ENCODE peak calls at places on chromosomes 16 and 17, in six cellular contexts. G, T, K, S, J and C are unnamed samples.

GRCh38 chr17:37043201-37043600 is 94.4 kb downstream of the AATF start:
- DNase-seq in G (no peak), T (no peak), K (no peak), S (peak; percentile 40), J (no peak), C (no peak)

GRCh38 chr16:65278874-65279273 is 157.0 kb upstream of the CDH11 start:
- DNase-seq in G (no peak), T (no peak), K (no peak), S (no peak), J (no peak), C (no peak)

GRCh38 chr16:85376292-85377095 is 236.6 kb upstream of the GSE1 start:
- DNase-seq in G (no peak), T (peak; percentile 79), K (no peak), S (no peak), J (no peak), C (peak; percentile 69)

GRCh38 chr17:75897076-75898019 is 597 bp upstream of the TRIM65 start:
- DNase-seq in G (no peak), T (no peak), K (peak; percentile 56), S (no peak), J (no peak), C (no peak)

GRCh38 chr17:7218774-7219173 is 862 bp downstream of the DLG4 start:
- DNase-seq in G (no peak), T (no peak), K (no peak), S (no peak), J (no peak), C (no peak)

GRCh38 chr16:24151482-24151939 is 104.6 kb upstream of the CACNG3 start:
- DNase-seq in G (no peak), T (no peak), K (no peak), S (peak; percentile 0), J (no peak), C (no peak)

GRCh38 chr17:21161498-21162393 is 35.0 kb downstream of the DHRS7B start:
- DNase-seq in G (no peak), T (no peak), K (no peak), S (peak; percentile 69), J (no peak), C (no peak)

GRCh38 chr16:4415538-4416199 is 727 bp downstream of the CORO7 start:
- DNase-seq in G (peak; percentile 50), T (no peak), K (no peak), S (no peak), J (peak; percentile 46), C (peak; percentile 63)

GRCh38 chr16:50624449-50624782 is 56.7 kb downstream of the SNX20 start:
- DNase-seq in G (no peak), T (no peak), K (no peak), S (no peak), J (no peak), C (no peak)

DNA sequence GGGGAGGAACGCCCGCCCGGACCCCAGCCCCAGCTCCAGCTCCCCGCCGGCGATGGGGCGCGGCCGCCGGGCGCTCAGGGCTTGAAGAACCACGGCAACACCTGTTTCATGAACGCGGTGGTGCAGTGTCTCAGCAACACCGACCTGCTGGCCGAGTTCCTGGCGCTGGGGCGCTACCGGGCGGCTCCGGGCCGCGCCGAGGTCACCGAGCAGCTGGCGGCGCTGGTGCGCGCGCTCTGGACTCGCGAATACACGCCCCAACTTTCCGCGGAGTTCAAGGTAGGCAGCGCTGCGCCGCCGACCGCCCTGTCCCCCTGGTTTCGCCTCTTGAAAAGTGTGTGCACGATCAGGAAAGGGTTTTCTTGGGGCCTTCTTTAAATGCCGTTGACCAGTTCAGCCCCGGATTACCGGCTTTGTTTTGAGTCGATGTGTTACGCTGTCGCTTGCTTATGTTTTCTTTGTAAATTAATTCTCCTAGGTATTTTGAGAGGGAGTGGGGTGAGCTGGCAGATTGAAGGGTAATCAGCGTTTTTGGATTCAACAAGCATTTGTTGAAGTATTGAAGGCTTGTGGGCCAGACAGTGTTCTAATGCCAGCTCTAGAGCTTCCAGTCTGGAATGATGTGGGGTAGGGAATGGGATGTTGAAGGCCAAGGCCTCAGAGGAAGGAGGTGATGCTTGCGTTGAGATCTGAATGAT is 690 bp downstream of the USP43 start:
- DNase-seq in G (peak; percentile 71), T (no peak), K (no peak), S (no peak), J (peak; percentile 77), C (peak; percentile 24)
- TF ChIP-seq CTCF in G (peak; percentile 30), T (no peak), K (no peak), S (no peak), J (no peak), C (no peak)

DNA sequence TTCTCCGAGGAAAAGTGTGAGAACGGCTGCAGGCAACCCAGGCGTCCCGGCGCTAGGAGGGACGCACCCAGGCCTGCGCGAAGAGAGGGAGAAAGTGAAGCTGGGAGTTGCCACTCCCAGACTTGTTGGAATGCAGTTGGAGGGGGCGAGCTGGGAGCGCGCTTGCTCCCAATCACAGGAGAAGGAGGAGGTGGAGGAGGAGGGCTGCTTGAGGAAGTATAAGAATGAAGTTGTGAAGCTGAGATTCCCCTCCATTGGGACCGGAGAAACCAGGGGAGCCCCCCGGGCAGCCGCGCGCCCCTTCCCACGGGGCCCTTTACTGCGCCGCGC is at the start of gene ERBB2:
- DNase-seq in G (peak; percentile 79), T (peak; percentile 90), K (peak; percentile 72), S (peak; percentile 73), J (peak; percentile 66), C (peak; percentile 68)
- H3K4me3 ChIP-seq in G (peak within 1 kb of the TSS; percentile 84), T (peak within 1 kb of the TSS; percentile 84), K (peak within 1 kb of the TSS; percentile 86), S (peak within 1 kb of the TSS; percentile 90), J (peak within 1 kb of the TSS; percentile 71), C (peak within 1 kb of the TSS; percentile 97)

GRCh38 chr17:29867643-29868181 is 62.3 kb downstream of the SSH2 start:
- DNase-seq in G (no peak), T (no peak), K (no peak), S (no peak), J (no peak), C (no peak)

GRCh38 chr17:29873476-29873875 is 56.6 kb downstream of the SSH2 start:
- DNase-seq in G (no peak), T (no peak), K (no peak), S (no peak), J (no peak), C (no peak)

GRCh38 chr17:29874931-29875596 is 55.0 kb downstream of the SSH2 start:
- DNase-seq in G (no peak), T (no peak), K (no peak), S (no peak), J (no peak), C (no peak)

GRCh38 chr17:29866746-29867404 is 63.2 kb downstream of the SSH2 start:
- DNase-seq in G (no peak), T (no peak), K (no peak), S (no peak), J (no peak), C (no peak)

DNA sequence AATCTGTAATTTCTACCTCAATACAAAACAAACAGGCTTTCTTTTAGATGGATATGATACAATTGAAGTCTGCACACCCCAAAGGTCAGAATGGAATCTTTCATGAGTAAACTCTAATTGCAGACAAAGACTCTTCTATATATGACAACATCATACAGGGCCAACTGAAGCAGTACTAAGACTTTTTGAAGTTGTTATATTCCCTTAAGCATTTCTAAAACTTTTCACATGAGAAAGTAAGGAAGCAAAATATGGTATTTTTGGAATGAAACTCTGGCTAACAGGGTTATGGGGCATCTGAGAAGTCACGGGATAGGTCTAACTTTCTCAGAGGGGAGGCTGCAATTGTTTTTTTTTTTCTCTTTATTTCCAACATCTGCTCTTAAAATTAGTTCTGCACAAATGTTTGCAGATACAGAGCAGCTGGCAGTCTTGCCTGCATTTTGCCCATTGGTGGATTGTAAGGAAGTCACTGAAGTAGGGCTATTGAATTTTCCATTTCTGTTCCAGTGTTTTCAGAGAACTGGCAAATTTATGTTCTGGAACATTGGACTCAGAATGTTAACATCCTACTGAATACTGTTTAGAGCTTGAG is 59.1 kb downstream of the SSH2 start:
- DNase-seq in G (no peak), T (no peak), K (no peak), S (no peak), J (no peak), C (no peak)
- H3K4me1 ChIP-seq in G (no peaks in the 10 kb centered on the region), T (peaks cover 2% of the 10 kb centered on the region), K (no peaks in the 10 kb centered on the region), S (peaks cover 2% of the 10 kb centered on the region), J (no peaks in the 10 kb centered on the region), C (peaks cover 33% of the 10 kb centered on the region)

DNA sequence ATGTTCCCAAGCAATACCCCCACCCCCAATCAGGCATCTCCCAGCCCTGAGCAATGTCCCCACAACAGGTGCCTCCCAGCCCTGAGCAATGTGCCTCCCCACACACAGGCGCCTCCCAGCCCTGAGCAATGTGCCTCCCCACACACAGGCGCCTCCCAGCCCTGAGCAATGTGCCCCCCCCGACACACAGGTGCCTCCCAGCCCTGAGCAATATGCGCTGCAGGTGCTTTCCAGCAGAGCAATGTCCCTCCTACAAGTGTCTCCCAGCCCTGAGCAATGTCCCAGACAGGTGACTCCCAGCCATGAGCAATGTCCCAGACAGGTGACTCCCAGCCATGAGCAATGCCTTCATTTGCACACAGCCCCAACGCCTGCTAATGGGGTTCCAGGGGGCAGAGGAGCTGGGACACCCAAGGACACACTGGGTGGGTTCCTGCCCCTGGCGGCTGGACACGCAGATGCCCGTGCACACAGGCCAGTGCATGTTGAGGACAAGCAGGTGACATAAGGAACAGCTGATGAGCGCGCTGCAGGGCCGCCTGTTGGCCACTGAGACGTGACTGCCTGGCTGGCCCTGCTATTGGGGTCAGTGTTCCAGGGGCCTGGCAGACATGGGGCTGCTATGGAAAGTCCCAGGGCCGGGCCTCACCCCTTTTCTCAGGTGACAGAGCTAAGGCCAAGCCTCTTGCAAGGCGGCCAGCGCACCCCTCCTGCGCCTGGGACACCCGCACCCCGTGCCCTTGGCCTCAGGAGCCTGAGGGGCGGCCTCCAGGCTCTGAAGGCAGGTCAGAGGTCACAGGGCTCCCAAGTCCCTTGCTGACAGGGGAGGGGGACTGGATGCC is 26.9 kb upstream of the PABPN1L start:
- DNase-seq in G (no peak), T (no peak), K (no peak), S (no peak), J (peak; percentile 26), C (no peak)
- TF ChIP-seq CTCF in G (no peak), T (no peak), K (no peak), S (no peak), J (no peak), C (no peak)

DNA sequence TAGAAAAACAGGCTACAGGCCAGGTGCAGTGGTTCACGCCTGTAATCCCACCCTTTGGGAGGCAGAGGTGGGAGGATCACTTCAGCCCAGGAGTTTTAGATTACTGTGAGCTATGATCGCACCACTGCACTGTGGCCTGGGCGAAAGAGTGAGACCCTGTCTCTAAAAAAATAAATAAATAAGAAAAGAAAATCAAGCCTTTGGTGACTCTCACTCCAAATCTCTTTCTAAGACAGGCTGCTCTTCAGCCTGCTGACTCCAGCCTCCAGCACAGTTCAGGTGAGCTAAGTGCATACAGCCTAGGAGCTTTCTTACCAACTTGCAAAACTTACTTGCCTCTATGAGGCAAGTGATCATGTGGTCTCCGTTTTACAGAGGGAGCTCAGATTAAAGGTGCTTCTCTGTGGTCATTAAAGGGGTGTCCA is 1.1 kb downstream of the ABCC3 start:
- DNase-seq in G (no peak), T (no peak), K (no peak), S (no peak), J (no peak), C (no peak)
- H3K4me3 ChIP-seq in G (peak overlapping the region; percentile 67), T (peak overlapping the region; percentile 79), K (no peak overlapping the region), S (peak overlapping the region; percentile 62), J (peak overlapping the region; percentile 81), C (no peak overlapping the region)

GRCh38 chr17:57602896-57603295 is 142.2 kb downstream of the CCDC182 start:
- DNase-seq in G (no peak), T (no peak), K (no peak), S (no peak), J (no peak), C (no peak)
- H3K4me1 ChIP-seq in G (peaks cover 9% of the 10 kb centered on the region), T (peaks cover 25% of the 10 kb centered on the region), K (no peaks in the 10 kb centered on the region), S (peaks cover 17% of the 10 kb centered on the region), J (no peaks in the 10 kb centered on the region), C (peaks cover 59% of the 10 kb centered on the region)